ENCODE peak calls at places on chromosomes 13 and 19, in five cellular contexts. T, H, M, F and V are unnamed samples.

GRCh38 chr19:13681509-13681908 is 82.8 kb upstream of the MRI1 start:
- DNase-seq in F (no peak), H (no peak), T (no peak), M (no peak), V (no peak)

GRCh38 chr13:36076211-36076610 is 55.0 kb downstream of the DCLK1 start:
- DNase-seq in M (no peak), H (no peak), T (no peak), F (no peak), V (no peak)

GRCh38 chr19:38736413-38737280 is 7.6 kb downstream of the CAPN12 start:
- DNase-seq in M (peak), T (peak), F (peak), H (no peak), V (peak)

GRCh38 chr19:7772752-7773291 is 9.8 kb downstream of the CLEC4M start:
- DNase-seq in T (peak), F (peak), H (no peak), M (no peak), V (no peak)

GRCh38 chr13:98976338-98976737 is 1.5 kb downstream of the DOCK9 start:
- DNase-seq in M (no peak), F (peak), H (no peak), T (no peak), V (no peak)

GRCh38 chr19:34475975-34476594 is 5.5 kb upstream of the WTIP start:
- DNase-seq in T (no peak), H (no peak), F (no peak), M (no peak), V (no peak)

GRCh38 chr13:96238861-96239260 is 149.0 kb downstream of the HS6ST3 start:
- DNase-seq in F (no peak), T (no peak), M (no peak), H (no peak), V (no peak)

GRCh38 chr13:33075996-33076395 is 59.8 kb downstream of the KL start:
- DNase-seq in M (no peak), H (no peak), F (no peak), T (no peak), V (no peak)

GRCh38 chr13:45278096-45278645 is 62.8 kb downstream of the TPT1 start:
- DNase-seq in H (no peak), F (peak), T (no peak), M (no peak), V (no peak)

GRCh38 chr13:40787062-40787461 is 2.3 kb upstream of the SLC25A15 start:
- DNase-seq in M (no peak), F (peak), T (no peak), H (no peak), V (no peak)

GRCh38 chr13:75788494-75788991 is 152.4 kb downstream of the LMO7 start:
- DNase-seq in T (no peak), F (peak), M (no peak), H (no peak), V (peak)

GRCh38 chr19:51367565-51368365 is 1.0 kb downstream of the CLDND2 start:
- DNase-seq in F (peak), H (peak), T (peak), M (peak), V (peak)

GRCh38 chr19:41691268-41691970 is 3.3 kb upstream of the CEACAM7 start:
- DNase-seq in H (no peak), F (peak), M (no peak), T (peak), V (peak)

GRCh38 chr19:7857727-7858701 is 16.2 kb downstream of the PRR36 start:
- DNase-seq in F (no peak), H (no peak), T (no peak), M (no peak), V (no peak)

GRCh38 chr13:35909837-35910236 is 221.3 kb downstream of the DCLK1 start:
- DNase-seq in F (no peak), M (no peak), T (no peak), H (no peak), V (no peak)

GRCh38 chr13:58085819-58086218 is 454.3 kb downstream of the PCDH17 start:
- DNase-seq in H (no peak), M (no peak), F (no peak), T (no peak), V (no peak)

GRCh38 chr13:89470901-89471300 is 1799.7 kb downstream of the SLITRK5 start:
- DNase-seq in M (no peak), F (no peak), T (no peak), H (no peak), V (no peak)
- H3K4me3 ChIP-seq in M (no peak), F (no peak), T (no peak), H (no peak), V (no peak)

GRCh38 chr19:18647371-18647767 is 10.5 kb downstream of the KLHL26 start:
- DNase-seq in F (no peak), M (no peak), H (no peak), T (no peak), V (no peak)

GRCh38 chr19:18649371-18650047 is 12.7 kb downstream of the KLHL26 start:
- DNase-seq in F (peak), T (no peak), M (peak), H (peak), V (peak)

GRCh38 chr19:18650048-18650435 is 13.2 kb downstream of the KLHL26 start:
- DNase-seq in F (peak), M (peak), H (peak), T (no peak), V (no peak)

GRCh38 chr19:18647807-18648206 is 11.0 kb downstream of the KLHL26 start:
- DNase-seq in F (no peak), M (no peak), H (no peak), T (no peak), V (no peak)

GRCh38 chr19:18648971-18649310 is 12.1 kb downstream of the KLHL26 start:
- DNase-seq in M (no peak), H (no peak), T (no peak), F (peak), V (no peak)
- H3K4me3 ChIP-seq in M (no peak), H (no peak), T (no peak), F (no peak), V (no peak)

DNA sequence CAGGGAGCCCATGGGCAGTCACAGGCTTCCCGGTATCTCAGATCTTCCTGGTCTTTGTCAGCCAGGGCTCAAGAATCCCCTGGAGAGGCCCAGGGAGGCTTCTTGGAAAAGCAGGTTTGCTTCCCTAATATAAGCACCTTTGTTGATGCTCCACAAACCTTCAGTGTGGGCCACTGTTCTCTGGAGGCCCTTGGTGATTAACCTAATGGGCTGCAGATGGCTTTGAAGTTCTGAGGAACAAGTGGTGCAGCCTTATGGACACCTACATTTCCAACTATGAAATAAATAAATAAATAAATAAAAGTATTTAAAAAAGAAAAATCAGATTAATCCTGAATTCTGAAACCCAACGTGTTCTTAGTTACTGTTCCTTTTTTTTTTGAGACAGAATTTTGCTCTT is at the start of gene BSPH1:
- DNase-seq in F (no peak), T (no peak), M (no peak), H (no peak), V (no peak)
- H3K4me3 ChIP-seq in F (no peak), T (no peak), M (no peak), H (no peak), V (no peak)

DNA sequence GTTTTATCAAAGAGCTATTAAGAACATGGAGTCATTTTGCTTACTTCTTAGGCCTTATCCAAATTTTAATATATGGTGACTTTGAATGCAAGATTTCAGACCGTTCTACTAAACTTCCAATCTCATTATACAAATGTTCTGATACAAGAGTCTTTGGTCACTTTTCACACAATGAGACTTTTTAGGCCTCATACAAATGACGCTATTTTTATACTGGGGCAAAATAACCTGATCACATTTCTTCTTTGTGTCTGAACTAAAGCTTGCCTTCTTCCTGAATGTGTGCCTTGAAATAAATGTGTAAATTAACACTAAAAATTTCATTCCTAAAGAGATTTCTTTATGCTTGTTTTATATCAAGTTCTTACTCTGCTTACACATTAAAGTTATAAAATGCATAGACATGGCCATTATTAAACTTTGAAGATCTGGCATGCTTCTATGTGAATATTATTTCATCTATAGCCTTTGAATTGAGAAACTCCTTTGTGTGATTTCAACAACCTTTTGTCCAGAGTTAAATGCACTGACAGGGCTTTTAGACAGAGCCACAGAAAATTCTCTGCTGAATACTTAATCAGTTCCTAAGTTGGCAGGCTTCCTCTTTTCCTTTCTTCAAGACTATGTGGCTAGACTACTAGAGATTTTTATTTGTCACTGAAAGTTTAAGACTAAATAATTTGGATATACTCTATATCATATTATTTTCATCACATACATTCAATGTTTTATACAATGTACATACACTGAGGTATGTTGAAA is 86.1 kb downstream of the EDNRB start:
- DNase-seq in T (no peak), H (no peak), F (peak), M (no peak), V (no peak)
- H3K4me3 ChIP-seq in T (no peak), H (no peak), F (no peak), M (no peak), V (no peak)